ENCODE peak calls at places on chromosomes 7 and 10, in ten cellular contexts. One of them, this sample, is unnamed.

GRCh38 chr10:103168436-103168835 is 24.6 kb downstream of the NT5C2 start:
- DNase-seq in naive thymus-derived CD4-positive, alpha-beta T cell: no peak
- DNase-seq in SK-N-SH: no peak
- DNase-seq in mammary epithelial cell: peak; percentile 85
- DNase-seq in iPS DF 6.9: no peak
- DNase-seq in H9: no peak
- DNase-seq in psoas muscle: no peak
- DNase-seq in tibial nerve: no peak
- DNase-seq in GM23248: peak; percentile 74
- DNase-seq in lower lobe of right lung: no peak
- DNase-seq in this sample: no peak

GRCh38 chr10:47039558-47039905 is 128.3 kb downstream of the PTPN20 start:
- DNase-seq in GM23248: no peak
- DNase-seq in lower lobe of right lung: no peak
- DNase-seq in iPS DF 6.9: no peak
- DNase-seq in tibial nerve: no peak
- DNase-seq in naive thymus-derived CD4-positive, alpha-beta T cell: no peak
- DNase-seq in mammary epithelial cell: no peak
- DNase-seq in psoas muscle: no peak
- DNase-seq in SK-N-SH: no peak
- DNase-seq in H9: no peak
- DNase-seq in this sample: no peak

GRCh38 chr7:38229386-38229785 is 44.0 kb downstream of the TARP start:
- DNase-seq in mammary epithelial cell: no peak
- DNase-seq in GM23248: peak; percentile 32
- DNase-seq in H9: no peak
- DNase-seq in naive thymus-derived CD4-positive, alpha-beta T cell: no peak
- DNase-seq in psoas muscle: no peak
- DNase-seq in iPS DF 6.9: no peak
- DNase-seq in tibial nerve: no peak
- DNase-seq in SK-N-SH: no peak
- DNase-seq in lower lobe of right lung: no peak
- DNase-seq in this sample: peak; percentile 35

GRCh38 chr7:882336-883028 is 6.1 kb downstream of the GET4 start:
- DNase-seq in lower lobe of right lung: no peak
- DNase-seq in mammary epithelial cell: no peak
- DNase-seq in GM23248: no peak
- DNase-seq in naive thymus-derived CD4-positive, alpha-beta T cell: no peak
- DNase-seq in H9: no peak
- DNase-seq in tibial nerve: no peak
- DNase-seq in iPS DF 6.9: no peak
- DNase-seq in psoas muscle: no peak
- DNase-seq in SK-N-SH: no peak
- DNase-seq in this sample: no peak

GRCh38 chr10:59513558-59513957 is 151.2 kb upstream of the FAM13C start:
- DNase-seq in SK-N-SH: peak; percentile 34
- DNase-seq in psoas muscle: no peak
- DNase-seq in H9: no peak
- DNase-seq in mammary epithelial cell: no peak
- DNase-seq in naive thymus-derived CD4-positive, alpha-beta T cell: no peak
- DNase-seq in lower lobe of right lung: no peak
- DNase-seq in iPS DF 6.9: no peak
- DNase-seq in GM23248: peak; percentile 34
- DNase-seq in tibial nerve: no peak
- DNase-seq in this sample: no peak

GRCh38 chr10:119782981-119783664 is 57.3 kb downstream of the INPP5F start:
- DNase-seq in mammary epithelial cell: no peak
- DNase-seq in tibial nerve: no peak
- DNase-seq in GM23248: peak; percentile 31
- DNase-seq in naive thymus-derived CD4-positive, alpha-beta T cell: no peak
- DNase-seq in H9: no peak
- DNase-seq in lower lobe of right lung: no peak
- DNase-seq in iPS DF 6.9: no peak
- DNase-seq in SK-N-SH: no peak
- DNase-seq in psoas muscle: no peak
- DNase-seq in this sample: no peak

GRCh38 chr7:141891338-141891737 is 24.9 kb upstream of the OR9A4 start:
- DNase-seq in psoas muscle: no peak
- DNase-seq in lower lobe of right lung: no peak
- DNase-seq in H9: no peak
- DNase-seq in tibial nerve: no peak
- DNase-seq in GM23248: no peak
- DNase-seq in mammary epithelial cell: no peak
- DNase-seq in SK-N-SH: no peak
- DNase-seq in naive thymus-derived CD4-positive, alpha-beta T cell: no peak
- DNase-seq in iPS DF 6.9: no peak
- DNase-seq in this sample: no peak

GRCh38 chr10:77872151-77872946 is 54.2 kb downstream of the DLG5 start:
- DNase-seq in GM23248: no peak
- DNase-seq in iPS DF 6.9: no peak
- DNase-seq in SK-N-SH: peak; percentile 82
- DNase-seq in mammary epithelial cell: no peak
- DNase-seq in tibial nerve: no peak
- DNase-seq in lower lobe of right lung: no peak
- DNase-seq in H9: no peak
- DNase-seq in naive thymus-derived CD4-positive, alpha-beta T cell: no peak
- DNase-seq in psoas muscle: peak; percentile 52
- DNase-seq in this sample: no peak

GRCh38 chr7:691361-692045 is 35.0 kb upstream of the DNAAF5 start:
- DNase-seq in SK-N-SH: no peak
- DNase-seq in naive thymus-derived CD4-positive, alpha-beta T cell: no peak
- DNase-seq in lower lobe of right lung: no peak
- DNase-seq in psoas muscle: no peak
- DNase-seq in tibial nerve: no peak
- DNase-seq in iPS DF 6.9: no peak
- DNase-seq in mammary epithelial cell: no peak
- DNase-seq in GM23248: no peak
- DNase-seq in H9: no peak
- DNase-seq in this sample: no peak

GRCh38 chr7:38507379-38507778 is 123.8 kb downstream of the AMPH start:
- DNase-seq in H9: no peak
- DNase-seq in tibial nerve: no peak
- DNase-seq in psoas muscle: no peak
- DNase-seq in GM23248: peak; percentile 60
- DNase-seq in naive thymus-derived CD4-positive, alpha-beta T cell: no peak
- DNase-seq in lower lobe of right lung: no peak
- DNase-seq in iPS DF 6.9: no peak
- DNase-seq in SK-N-SH: no peak
- DNase-seq in mammary epithelial cell: no peak
- DNase-seq in this sample: no peak

GRCh38 chr10:113142601-113143000 is 192.6 kb downstream of the TCF7L2 start:
- DNase-seq in naive thymus-derived CD4-positive, alpha-beta T cell: no peak
- DNase-seq in tibial nerve: no peak
- DNase-seq in mammary epithelial cell: no peak
- DNase-seq in SK-N-SH: no peak
- DNase-seq in lower lobe of right lung: no peak
- DNase-seq in iPS DF 6.9: no peak
- DNase-seq in psoas muscle: no peak
- DNase-seq in GM23248: no peak
- DNase-seq in H9: no peak
- DNase-seq in this sample: no peak

DNA sequence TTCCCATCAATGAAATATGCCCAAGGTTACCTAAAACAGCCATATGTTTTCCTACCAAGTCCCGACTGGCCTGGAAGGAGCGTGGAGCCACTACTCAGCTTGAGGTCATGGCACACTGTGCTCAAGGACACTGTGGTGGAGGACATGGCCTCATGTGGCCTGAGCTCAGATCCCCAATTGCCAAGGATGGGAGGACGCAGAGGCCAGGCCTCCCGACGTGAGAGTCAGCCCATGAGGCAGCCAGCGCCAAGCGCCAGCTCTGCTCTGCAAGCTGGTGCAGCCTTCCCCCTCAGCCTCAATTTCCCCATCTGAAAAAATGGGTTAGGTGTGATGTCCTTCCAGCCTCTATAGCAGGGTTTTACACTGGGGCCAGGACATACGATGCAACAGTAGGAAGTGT is 302.6 kb downstream of the CALN1 start:
- DNase-seq in tibial nerve: no peak
- DNase-seq in GM23248: no peak
- DNase-seq in lower lobe of right lung: no peak
- DNase-seq in naive thymus-derived CD4-positive, alpha-beta T cell: no peak
- DNase-seq in SK-N-SH: no peak
- DNase-seq in iPS DF 6.9: no peak
- DNase-seq in psoas muscle: no peak
- DNase-seq in H9: no peak
- DNase-seq in mammary epithelial cell: no peak
- DNase-seq in this sample: no peak
- H3K27me3 ChIP-seq in tibial nerve: no peaks in the 10 kb centered on the region
- H3K27me3 ChIP-seq in GM23248: no peaks in the 10 kb centered on the region
- H3K27me3 ChIP-seq in lower lobe of right lung: no peaks in the 10 kb centered on the region
- H3K27me3 ChIP-seq in naive thymus-derived CD4-positive, alpha-beta T cell: no peaks in the 10 kb centered on the region
- H3K27me3 ChIP-seq in SK-N-SH: no peaks in the 10 kb centered on the region
- H3K27me3 ChIP-seq in iPS DF 6.9: no peaks in the 10 kb centered on the region
- H3K27me3 ChIP-seq in psoas muscle: no peaks in the 10 kb centered on the region
- H3K27me3 ChIP-seq in H9: no peaks in the 10 kb centered on the region
- H3K27me3 ChIP-seq in mammary epithelial cell: no peaks in the 10 kb centered on the region
- H3K27me3 ChIP-seq in this sample: no peaks in the 10 kb centered on the region

GRCh38 chr7:133820584-133820983 is 306.6 kb upstream of the LRGUK start:
- DNase-seq in psoas muscle: no peak
- DNase-seq in naive thymus-derived CD4-positive, alpha-beta T cell: no peak
- DNase-seq in H9: no peak
- DNase-seq in tibial nerve: no peak
- DNase-seq in iPS DF 6.9: no peak
- DNase-seq in SK-N-SH: peak; percentile 41
- DNase-seq in lower lobe of right lung: no peak
- DNase-seq in GM23248: no peak
- DNase-seq in mammary epithelial cell: no peak
- DNase-seq in this sample: no peak

GRCh38 chr7:133822816-133823552 is 304.2 kb upstream of the LRGUK start:
- DNase-seq in iPS DF 6.9: no peak
- DNase-seq in H9: no peak
- DNase-seq in naive thymus-derived CD4-positive, alpha-beta T cell: no peak
- DNase-seq in mammary epithelial cell: no peak
- DNase-seq in psoas muscle: no peak
- DNase-seq in GM23248: no peak
- DNase-seq in SK-N-SH: no peak
- DNase-seq in lower lobe of right lung: no peak
- DNase-seq in tibial nerve: no peak
- DNase-seq in this sample: no peak

GRCh38 chr7:133819695-133820094 is 307.4 kb upstream of the LRGUK start:
- DNase-seq in GM23248: no peak
- DNase-seq in lower lobe of right lung: no peak
- DNase-seq in tibial nerve: no peak
- DNase-seq in naive thymus-derived CD4-positive, alpha-beta T cell: no peak
- DNase-seq in mammary epithelial cell: no peak
- DNase-seq in SK-N-SH: no peak
- DNase-seq in iPS DF 6.9: no peak
- DNase-seq in psoas muscle: no peak
- DNase-seq in H9: no peak
- DNase-seq in this sample: no peak

GRCh38 chr7:133824123-133824522 is 303.0 kb upstream of the LRGUK start:
- DNase-seq in tibial nerve: no peak
- DNase-seq in psoas muscle: no peak
- DNase-seq in GM23248: no peak
- DNase-seq in H9: no peak
- DNase-seq in lower lobe of right lung: no peak
- DNase-seq in mammary epithelial cell: no peak
- DNase-seq in iPS DF 6.9: no peak
- DNase-seq in SK-N-SH: no peak
- DNase-seq in naive thymus-derived CD4-positive, alpha-beta T cell: peak; percentile 49
- DNase-seq in this sample: no peak

GRCh38 chr7:133822001-133822641 is 305.0 kb upstream of the LRGUK start:
- DNase-seq in SK-N-SH: no peak
- DNase-seq in mammary epithelial cell: peak; percentile 37
- DNase-seq in iPS DF 6.9: no peak
- DNase-seq in tibial nerve: no peak
- DNase-seq in lower lobe of right lung: no peak
- DNase-seq in H9: no peak
- DNase-seq in GM23248: peak; percentile 2
- DNase-seq in naive thymus-derived CD4-positive, alpha-beta T cell: no peak
- DNase-seq in psoas muscle: no peak
- DNase-seq in this sample: no peak
- H3K27ac ChIP-seq in SK-N-SH: no peak overlapping the region
- H3K27ac ChIP-seq in mammary epithelial cell: no peak overlapping the region
- H3K27ac ChIP-seq in iPS DF 6.9: no peak overlapping the region
- H3K27ac ChIP-seq in tibial nerve: no peak overlapping the region
- H3K27ac ChIP-seq in lower lobe of right lung: no peak overlapping the region
- H3K27ac ChIP-seq in H9: no peak overlapping the region
- H3K27ac ChIP-seq in GM23248: no peak overlapping the region
- H3K27ac ChIP-seq in naive thymus-derived CD4-positive, alpha-beta T cell: no peak overlapping the region
- H3K27ac ChIP-seq in psoas muscle: no peak overlapping the region
- H3K27ac ChIP-seq in this sample: no peak overlapping the region

DNA sequence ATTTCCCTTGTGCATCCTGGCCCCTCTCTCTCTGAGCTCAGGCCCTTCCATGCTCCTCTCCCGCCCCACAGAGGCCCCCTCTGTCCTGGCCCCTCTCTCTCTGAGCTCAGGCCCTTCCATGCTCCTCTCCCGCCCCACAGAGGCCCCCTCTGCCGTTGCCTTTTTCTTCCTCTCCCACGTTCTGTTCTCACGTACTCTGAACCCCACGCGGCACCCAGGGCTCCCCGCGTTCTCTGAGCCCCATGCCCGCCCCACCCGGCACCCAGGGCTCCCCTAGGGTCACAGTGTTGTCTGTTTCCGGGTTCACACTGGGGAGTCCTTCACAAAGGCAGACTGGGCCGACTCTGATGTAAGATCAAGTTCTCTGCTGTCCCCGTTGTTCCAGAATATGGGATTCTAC is 336.8 kb downstream of the DNAJB6 start:
- DNase-seq in mammary epithelial cell: no peak
- DNase-seq in lower lobe of right lung: no peak
- DNase-seq in GM23248: no peak
- DNase-seq in SK-N-SH: no peak
- DNase-seq in naive thymus-derived CD4-positive, alpha-beta T cell: no peak
- DNase-seq in tibial nerve: no peak
- DNase-seq in iPS DF 6.9: no peak
- DNase-seq in H9: peak; percentile 21
- DNase-seq in psoas muscle: no peak
- DNase-seq in this sample: no peak
- H3K27me3 ChIP-seq in mammary epithelial cell: peaks cover 2% of the 10 kb centered on the region
- H3K27me3 ChIP-seq in lower lobe of right lung: peaks cover 40% of the 10 kb centered on the region
- H3K27me3 ChIP-seq in GM23248: peaks cover 5% of the 10 kb centered on the region
- H3K27me3 ChIP-seq in SK-N-SH: no peaks in the 10 kb centered on the region
- H3K27me3 ChIP-seq in naive thymus-derived CD4-positive, alpha-beta T cell: no peaks in the 10 kb centered on the region
- H3K27me3 ChIP-seq in tibial nerve: no peaks in the 10 kb centered on the region
- H3K27me3 ChIP-seq in iPS DF 6.9: no peaks in the 10 kb centered on the region
- H3K27me3 ChIP-seq in H9: peaks cover 3% of the 10 kb centered on the region
- H3K27me3 ChIP-seq in psoas muscle: peaks cover 4% of the 10 kb centered on the region
- H3K27me3 ChIP-seq in this sample: no peaks in the 10 kb centered on the region

DNA sequence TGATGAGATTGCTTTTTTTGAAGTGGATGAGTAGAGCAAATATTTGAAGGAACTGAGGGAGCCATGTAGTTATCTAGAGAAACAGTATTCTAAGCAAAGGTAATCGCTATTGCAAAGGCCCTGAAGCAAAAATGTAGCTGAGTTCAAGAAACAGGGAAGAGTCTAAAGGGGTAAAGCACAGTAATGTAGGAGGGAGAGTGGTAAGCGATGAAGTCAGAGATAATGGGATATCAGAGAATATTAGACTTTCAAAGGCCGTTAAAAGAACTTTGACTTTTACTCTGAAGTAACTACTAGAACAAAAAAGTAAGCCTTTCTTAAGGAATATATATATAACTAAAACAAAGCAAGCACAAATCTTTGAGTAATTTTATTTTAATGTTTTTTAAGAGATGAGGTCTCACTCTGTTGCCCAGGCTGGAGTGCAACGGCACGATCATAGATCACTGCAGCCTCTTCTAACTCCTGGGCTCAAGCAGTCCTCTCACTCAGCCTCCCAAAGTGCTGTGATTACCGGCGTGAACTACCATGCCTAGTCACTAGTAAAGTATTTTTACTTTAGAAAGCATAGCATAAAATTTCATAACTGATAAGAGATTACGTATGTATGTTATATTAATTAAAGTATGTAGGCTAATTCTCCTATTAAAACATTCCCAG is 61.7 kb upstream of the OIT3 start:
- DNase-seq in tibial nerve: no peak
- DNase-seq in naive thymus-derived CD4-positive, alpha-beta T cell: no peak
- DNase-seq in H9: no peak
- DNase-seq in GM23248: no peak
- DNase-seq in SK-N-SH: no peak
- DNase-seq in psoas muscle: no peak
- DNase-seq in mammary epithelial cell: no peak
- DNase-seq in lower lobe of right lung: no peak
- DNase-seq in iPS DF 6.9: no peak
- DNase-seq in this sample: no peak
- H3K27ac ChIP-seq in tibial nerve: no peak overlapping the region
- H3K27ac ChIP-seq in naive thymus-derived CD4-positive, alpha-beta T cell: no peak overlapping the region
- H3K27ac ChIP-seq in H9: no peak overlapping the region
- H3K27ac ChIP-seq in GM23248: no peak overlapping the region
- H3K27ac ChIP-seq in SK-N-SH: no peak overlapping the region
- H3K27ac ChIP-seq in psoas muscle: no peak overlapping the region
- H3K27ac ChIP-seq in mammary epithelial cell: no peak overlapping the region
- H3K27ac ChIP-seq in lower lobe of right lung: no peak overlapping the region
- H3K27ac ChIP-seq in iPS DF 6.9: no peak overlapping the region
- H3K27ac ChIP-seq in this sample: no peak overlapping the region